ENCODE peak calls at places on chromosome 7, in eight cellular contexts. F is SK-N-SH, N is PC-3, B is mammary epithelial cell, R is fibroblast of lung, Q is MM.1S, I is astrocyte, X is neural progenitor cell. W is an unnamed sample. For H3K36me3, the result is how much of the 10 kb centered on the place peaks cover.

GRCh38 chr7:145036592-145037386 is 200.9 kb upstream of the TPK1 start:
- DNase-seq in F (peak), N (peak), B (peak), R (peak), Q (peak), I (no peak), X (peak), W (peak)

GRCh38 chr7:12398186-12398585 is 5.5 kb downstream of the VWDE start:
- DNase-seq in F (no peak), N (no peak), B (no peak), R (no peak), Q (no peak), I (no peak), X (no peak), W (no peak)

GRCh38 chr7:17132726-17133125 is 165.7 kb upstream of the AHR start:
- DNase-seq in F (no peak), N (no peak), B (no peak), R (peak), Q (no peak), I (no peak), X (no peak), W (no peak)

GRCh38 chr7:25953859-25954258 is 198.1 kb upstream of the NFE2L3 start:
- DNase-seq in F (no peak), N (no peak), B (no peak), R (no peak), Q (peak), I (no peak), X (no peak), W (no peak)

GRCh38 chr7:148566736-148567135 is 23.8 kb upstream of the C7orf33 start:
- DNase-seq in F (no peak), N (no peak), B (no peak), R (no peak), Q (no peak), I (no peak), X (no peak), W (no peak)

GRCh38 chr7:141295367-141295895 is 221.6 kb downstream of the TMEM178B start:
- DNase-seq in F (no peak), N (no peak), B (no peak), R (no peak), Q (no peak), I (no peak), X (no peak), W (no peak)

GRCh38 chr7:144782883-144783282 is 53.0 kb downstream of the TPK1 start:
- DNase-seq in F (no peak), N (no peak), B (no peak), R (no peak), Q (no peak), I (no peak), X (no peak), W (no peak)

GRCh38 chr7:150665882-150666281 is 19.6 kb upstream of the GIMAP2 start:
- DNase-seq in F (no peak), N (no peak), B (no peak), R (no peak), Q (no peak), I (no peak), X (no peak), W (no peak)

GRCh38 chr7:47218378-47219176 is 363.3 kb downstream of the TNS3 start:
- DNase-seq in F (no peak), N (no peak), B (no peak), R (no peak), Q (no peak), I (peak), X (no peak), W (no peak)

GRCh38 chr7:12942599-12942998 is 255.2 kb downstream of the ARL4A start:
- DNase-seq in F (no peak), N (peak), B (no peak), R (peak), Q (no peak), I (peak), X (no peak), W (peak)

GRCh38 chr7:155207335-155208002 is 90.2 kb upstream of the INSIG1 start:
- DNase-seq in F (no peak), N (no peak), B (no peak), R (no peak), Q (no peak), I (no peak), X (no peak), W (no peak)

GRCh38 chr7:19560111-19560883 is 148.5 kb downstream of the POLR1F start:
- DNase-seq in F (no peak), N (peak), B (peak), R (peak), Q (no peak), I (peak), X (no peak), W (no peak)

GRCh38 chr7:33727415-33727814 is 177.9 kb upstream of the BMPER start:
- DNase-seq in F (no peak), N (no peak), B (no peak), R (no peak), Q (no peak), I (no peak), X (no peak), W (no peak)

GRCh38 chr7:29611941-29612527 is 48.4 kb downstream of the PRR15 start:
- DNase-seq in F (no peak), N (no peak), B (no peak), R (no peak), Q (no peak), I (no peak), X (no peak), W (no peak)

GRCh38 chr7:68969571-68969970 is 628.7 kb upstream of the AUTS2 start:
- DNase-seq in F (no peak), N (no peak), B (no peak), R (no peak), Q (no peak), I (no peak), X (no peak), W (no peak)

GRCh38 chr7:3575753-3576531 is 274.9 kb downstream of the SDK1 start:
- DNase-seq in F (no peak), N (no peak), B (no peak), R (no peak), Q (no peak), I (no peak), X (no peak), W (peak)

GRCh38 chr7:55420535-55420934 is 55.4 kb downstream of the LANCL2 start:
- DNase-seq in F (no peak), N (peak), B (no peak), R (peak), Q (no peak), I (peak), X (no peak), W (no peak)

GRCh38 chr7:140010194-140010895 is 52.4 kb downstream of the PARP12 start:
- DNase-seq in F (peak), N (no peak), B (no peak), R (no peak), Q (no peak), I (no peak), X (peak), W (no peak)

GRCh38 chr7:76386691-76387260 is 22.7 kb downstream of the SSC4D start:
- DNase-seq in F (no peak), N (no peak), B (no peak), R (no peak), Q (no peak), I (peak), X (no peak), W (no peak)

GRCh38 chr7:2863461-2864066 is 19.5 kb upstream of the GNA12 start:
- DNase-seq in F (peak), N (peak), B (peak), R (peak), Q (peak), I (peak), X (no peak), W (peak)

GRCh38 chr7:52917982-52918578 is 117.4 kb upstream of the POM121L12 start:
- DNase-seq in F (peak), N (peak), B (no peak), R (no peak), Q (no peak), I (no peak), X (peak), W (no peak)

GRCh38 chr7:96224682-96225081 is 97.2 kb downstream of the SLC25A13 start:
- DNase-seq in F (peak), N (peak), B (no peak), R (no peak), Q (no peak), I (no peak), X (peak), W (no peak)

GRCh38 chr7:141243368-141243767 is 169.5 kb downstream of the TMEM178B start:
- DNase-seq in F (no peak), N (no peak), B (no peak), R (no peak), Q (no peak), I (no peak), X (no peak), W (no peak)

GRCh38 chr7:116162992-116163391 is 47.3 kb upstream of the TES start:
- DNase-seq in F (no peak), N (peak), B (no peak), R (no peak), Q (no peak), I (no peak), X (peak), W (no peak)

GRCh38 chr7:154832557-154833138 is 170.3 kb downstream of the PAXIP1 start:
- DNase-seq in F (peak), N (peak), B (no peak), R (no peak), Q (no peak), I (no peak), X (peak), W (peak)

GRCh38 chr7:43756368-43757072 is 2.0 kb upstream of the BLVRA start:
- DNase-seq in F (no peak), N (peak), B (peak), R (peak), Q (peak), I (peak), X (no peak), W (peak)

GRCh38 chr7:112938895-112939588 is 147.6 kb downstream of the GPR85 start:
- DNase-seq in F (peak), N (no peak), B (no peak), R (peak), Q (peak), I (peak), X (peak), W (peak)

GRCh38 chr7:50826371-50827172 is 43.9 kb upstream of the GRB10 start:
- DNase-seq in F (no peak), N (peak), B (peak), R (peak), Q (no peak), I (peak), X (no peak), W (peak)

GRCh38 chr7:137983308-137984008 is 18.4 kb downstream of the CREB3L2 start:
- DNase-seq in F (no peak), N (no peak), B (no peak), R (no peak), Q (no peak), I (peak), X (no peak), W (no peak)

GRCh38 chr7:5063698-5064097 is 18.0 kb downstream of the RBAK start:
- DNase-seq in F (no peak), N (no peak), B (no peak), R (no peak), Q (no peak), I (no peak), X (no peak), W (no peak)

GRCh38 chr7:81515009-81515408 is 254.8 kb downstream of the HGF start:
- DNase-seq in F (no peak), N (peak), B (peak), R (peak), Q (no peak), I (peak), X (no peak), W (no peak)

GRCh38 chr7:76428868-76429805 is 4.4 kb downstream of the ZP3 start:
- DNase-seq in F (no peak), N (no peak), B (no peak), R (peak), Q (no peak), I (no peak), X (no peak), W (no peak)

GRCh38 chr7:18693401-18693800 is 197.9 kb downstream of the HDAC9 start:
- DNase-seq in F (peak), N (peak), B (peak), R (peak), Q (no peak), I (peak), X (peak), W (no peak)

GRCh38 chr7:102469972-102470825 is 5.4 kb downstream of the LRWD1 start:
- DNase-seq in F (no peak), N (no peak), B (no peak), R (no peak), Q (peak), I (no peak), X (no peak), W (peak)

GRCh38 chr7:33589911-33590310 is 315.4 kb upstream of the BMPER start:
- DNase-seq in F (no peak), N (no peak), B (no peak), R (no peak), Q (no peak), I (no peak), X (no peak), W (no peak)

GRCh38 chr7:121994625-121995410 is 121.9 kb downstream of the PTPRZ1 start:
- DNase-seq in F (peak), N (peak), B (peak), R (peak), Q (peak), I (peak), X (peak), W (peak)

GRCh38 chr7:8208661-8209060 is 53.3 kb downstream of the ICA1 start:
- DNase-seq in F (no peak), N (no peak), B (no peak), R (no peak), Q (no peak), I (no peak), X (no peak), W (no peak)

GRCh38 chr7:42605800-42606199 is 306.1 kb downstream of the C7orf25 start:
- DNase-seq in F (no peak), N (peak), B (peak), R (peak), Q (no peak), I (peak), X (no peak), W (no peak)

GRCh38 chr7:49397750-49398149 is 375.7 kb upstream of the VWC2 start:
- DNase-seq in F (no peak), N (no peak), B (no peak), R (no peak), Q (no peak), I (no peak), X (no peak), W (no peak)
- H3K9ac ChIP-seq in F (no peak), N (peak), B (no peak), R (no peak), Q (no peak), I (no peak), X (no peak), W (no peak)

DNA sequence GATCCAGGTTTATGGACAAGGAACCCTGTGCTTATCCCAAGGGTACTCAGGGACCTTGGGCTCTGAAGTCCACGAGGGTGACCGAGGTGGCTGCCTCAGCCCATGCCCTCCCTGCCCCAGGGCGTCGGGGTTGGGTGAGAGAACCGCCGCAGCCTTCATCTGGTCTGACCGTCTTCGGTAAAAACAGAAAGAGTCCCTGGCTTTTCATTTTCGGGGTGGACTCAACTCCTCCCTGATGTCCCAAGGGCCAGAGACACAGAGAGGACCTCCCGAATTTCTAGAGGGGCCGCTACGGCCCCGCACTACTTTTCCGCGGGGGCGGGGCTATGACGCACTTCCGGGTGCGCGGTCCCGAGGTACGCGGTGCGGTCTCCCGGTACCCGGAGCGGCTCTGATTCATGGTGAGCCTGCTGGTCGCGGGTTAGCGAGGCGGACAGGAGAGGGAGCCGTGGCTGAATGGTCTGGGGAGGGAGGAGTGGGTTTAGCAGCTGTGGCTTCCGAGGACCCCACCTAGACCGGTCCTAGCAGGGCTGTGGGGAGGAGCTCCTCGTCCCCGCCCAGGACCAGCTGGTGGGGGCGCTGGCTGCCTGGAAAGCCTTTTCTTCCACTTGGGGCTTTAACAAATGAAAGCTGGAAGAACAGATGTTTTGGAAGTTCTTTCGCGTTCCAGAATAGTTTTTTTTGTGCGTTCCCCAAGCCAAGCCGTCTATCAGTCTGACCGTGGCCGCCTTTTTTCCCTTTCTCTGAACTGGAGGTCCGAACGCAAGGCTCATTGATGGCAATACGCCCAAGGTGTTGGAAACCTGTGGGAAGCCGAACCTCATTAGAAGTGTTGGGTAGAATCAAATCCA is at the start of gene ZSCAN21:
- DNase-seq in F (peak), N (peak), B (peak), R (peak), Q (peak), I (peak), X (peak), W (peak)
- TF ChIP-seq CTCF in F (peak), N (peak), B (no peak), R (no peak), Q (no peak), I (no peak), X (peak), W (no peak)

DNA sequence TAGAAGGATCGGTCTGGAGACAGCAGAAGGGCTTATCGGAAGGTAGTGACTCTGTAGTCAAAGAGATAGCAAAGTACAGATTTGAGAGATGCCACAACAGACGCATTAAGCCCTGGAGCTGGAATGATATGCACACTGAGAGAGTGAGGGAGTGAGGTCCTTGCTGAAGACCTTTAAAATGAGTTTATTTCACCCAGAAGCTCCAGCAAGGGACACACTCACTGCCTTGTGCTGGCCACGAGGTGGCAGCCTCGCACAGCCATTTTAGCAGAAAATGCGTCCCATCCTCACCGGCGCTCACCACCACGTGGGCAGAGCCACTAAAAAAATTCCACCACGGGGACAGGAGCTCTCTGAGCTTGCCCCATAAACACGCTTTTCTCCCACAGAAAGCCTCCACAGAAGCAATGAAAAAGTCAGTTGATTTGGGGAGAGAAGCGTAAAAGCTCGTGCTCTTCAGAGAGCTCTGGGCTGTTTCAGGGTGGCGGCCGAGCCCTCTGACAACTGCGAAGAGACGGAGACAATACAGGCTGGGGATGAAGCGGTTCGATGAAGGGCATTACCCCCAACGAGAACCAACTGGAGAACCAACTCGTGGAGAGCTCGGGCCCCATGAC is 163.0 kb upstream of the KLF14 start:
- DNase-seq in F (peak), N (peak), B (no peak), R (peak), Q (peak), I (peak), X (peak), W (peak)
- H3K36me3 ChIP-seq in F (half or more), N (half or more), B (under half), R (under half), Q (under half), I (under half), X (under half), W (under half)

GRCh38 chr7:129561677-129562424 is 49.7 kb upstream of the NRF1 start:
- DNase-seq in F (no peak), N (no peak), B (no peak), R (no peak), Q (no peak), I (no peak), X (peak), W (no peak)
- H3K9ac ChIP-seq in F (no peak), N (no peak), B (no peak), R (no peak), Q (no peak), I (no peak), X (no peak), W (no peak)

GRCh38 chr7:153444591-153444990 is 607.6 kb upstream of the DPP6 start:
- DNase-seq in F (no peak), N (no peak), B (no peak), R (no peak), Q (no peak), I (no peak), X (no peak), W (no peak)

GRCh38 chr7:153446490-153446889 is 605.7 kb upstream of the DPP6 start:
- DNase-seq in F (no peak), N (no peak), B (no peak), R (no peak), Q (no peak), I (no peak), X (no peak), W (no peak)

GRCh38 chr7:153447021-153447420 is 605.2 kb upstream of the DPP6 start:
- DNase-seq in F (no peak), N (no peak), B (no peak), R (no peak), Q (no peak), I (no peak), X (no peak), W (no peak)

GRCh38 chr7:153443031-153443430 is 609.2 kb upstream of the DPP6 start:
- DNase-seq in F (no peak), N (no peak), B (no peak), R (no peak), Q (no peak), I (no peak), X (no peak), W (no peak)

DNA sequence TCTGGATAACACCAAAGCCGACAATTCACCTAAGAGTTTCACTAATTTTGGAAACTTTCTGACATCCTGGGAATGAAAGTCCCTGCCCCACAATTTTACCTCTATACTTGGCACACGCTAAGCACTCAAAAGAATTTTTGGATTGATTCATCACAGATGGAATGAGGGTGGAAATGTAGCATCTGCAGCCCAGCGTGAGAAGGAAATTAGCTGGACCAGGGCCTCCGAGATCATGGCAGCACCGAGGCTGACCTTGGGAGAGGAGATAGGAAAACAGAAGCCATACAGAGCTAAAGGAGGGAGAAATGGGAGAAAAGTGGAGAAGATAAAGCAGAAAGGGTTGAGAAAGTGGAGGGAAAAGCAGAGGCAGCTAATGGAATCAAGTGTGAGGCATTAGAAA is 606.6 kb upstream of the DPP6 start:
- DNase-seq in F (no peak), N (no peak), B (no peak), R (no peak), Q (no peak), I (no peak), X (no peak), W (no peak)
- TF ChIP-seq CTCF in F (no peak), N (no peak), B (no peak), R (no peak), Q (no peak), I (no peak), X (no peak), W (no peak)

DNA sequence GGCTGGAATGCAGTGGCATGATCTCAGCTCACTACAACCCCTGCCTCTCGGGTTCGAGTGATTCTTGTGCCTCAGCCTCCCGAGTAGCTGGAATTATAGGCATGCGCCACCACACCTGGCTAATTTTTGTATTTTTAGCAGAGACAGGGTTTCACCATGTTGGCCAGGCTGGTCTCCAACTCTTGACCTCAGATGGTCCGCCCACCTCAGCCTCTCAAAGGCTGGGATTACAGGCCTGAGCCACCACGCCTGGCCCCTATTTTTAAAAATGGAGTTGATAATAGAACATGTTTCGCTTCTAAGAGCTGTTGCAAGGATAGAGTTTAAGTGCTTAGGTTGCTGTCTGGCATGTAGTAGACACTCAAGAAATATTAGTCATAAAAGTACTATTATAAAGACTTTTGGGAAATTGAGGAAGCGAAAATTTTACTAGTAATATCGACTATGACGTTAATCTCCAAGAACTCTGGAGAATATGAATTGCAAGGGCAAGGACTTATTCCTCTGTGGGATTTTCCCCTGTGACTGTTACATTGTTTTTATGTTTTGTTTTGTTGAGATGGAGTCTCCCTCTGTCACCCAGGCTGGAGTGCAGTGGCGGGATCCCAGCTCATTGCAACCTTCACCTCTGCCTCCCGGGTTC is 7.9 kb downstream of the GTF2I start:
- DNase-seq in F (no peak), N (no peak), B (no peak), R (no peak), Q (no peak), I (no peak), X (no peak), W (no peak)
- H3K36me3 ChIP-seq in F (under half), N (under half), B (under half), R (under half), Q (under half), I (under half), X (under half), W (under half)